ENCODE peak calls at places on chromosomes 6 and 20, in nine cellular contexts. B is HEK293T; G is stimulated activated CD4-positive, alpha-beta T cell treated with anti-CD3 and anti-CD28 coated beads, Interleukin-1b, Interleukin-23, amount 100 ng/mL, for 1 hour; L is nephron progenitor cell; D is astrocyte of the spinal cord; U is RPMI8226; Z is activated CD4-positive, alpha-beta T cell treated with anti-CD3 and anti-CD28 coated beads for 24 hours; V is heart right ventricle; N is H9. X is an unnamed sample.

GRCh38 chr6:74073896-74074295 is 377.9 kb downstream of the CD109 start:
- DNase-seq in B (no peak), G (no peak), L (no peak), D (peak), U (no peak), Z (no peak), V (no peak), N (no peak), X (no peak)

GRCh38 chr6:18154507-18155272 is at the start of gene TPMT:
- DNase-seq in B (no peak), G (no peak), L (peak), D (no peak), U (peak), Z (no peak), V (peak), N (no peak), X (no peak)

GRCh38 chr6:151388997-151389639 is 2.2 kb downstream of the ZBTB2 start:
- DNase-seq in B (no peak), G (no peak), L (no peak), D (no peak), U (peak), Z (no peak), V (no peak), N (no peak), X (no peak)

GRCh38 chr6:67896476-67896875 is 738.6 kb upstream of the ADGRB3 start:
- DNase-seq in B (no peak), G (no peak), L (no peak), D (no peak), U (no peak), Z (no peak), V (no peak), N (no peak), X (peak)

GRCh38 chr20:6632187-6632586 is 135.3 kb upstream of the BMP2 start:
- DNase-seq in B (no peak), G (no peak), L (no peak), D (peak), U (peak), Z (no peak), V (peak), N (no peak), X (peak)

GRCh38 chr6:45965007-45965406 is 50.7 kb downstream of the CLIC5 start:
- DNase-seq in B (no peak), G (no peak), L (no peak), D (peak), U (no peak), Z (no peak), V (no peak), N (no peak), X (no peak)

GRCh38 chr20:37542281-37542680 is 14.6 kb upstream of the BLCAP start:
- DNase-seq in B (no peak), G (no peak), L (no peak), D (no peak), U (no peak), Z (no peak), V (no peak), N (no peak), X (no peak)

GRCh38 chr6:30748851-30749540 is 4.6 kb upstream of the IER3 start:
- DNase-seq in B (no peak), G (no peak), L (no peak), D (no peak), U (no peak), Z (no peak), V (no peak), N (no peak), X (no peak)

GRCh38 chr20:10513931-10514575 is 78.9 kb downstream of the SLX4IP start:
- DNase-seq in B (no peak), G (no peak), L (no peak), D (no peak), U (no peak), Z (no peak), V (no peak), N (no peak), X (peak)

GRCh38 chr20:63085087-63085861 is 78.5 kb upstream of the BHLHE23 start:
- DNase-seq in B (no peak), G (no peak), L (no peak), D (no peak), U (no peak), Z (no peak), V (peak), N (peak), X (no peak)

GRCh38 chr6:157813191-157813590 is 9.9 kb upstream of the SNX9 start:
- DNase-seq in B (no peak), G (no peak), L (no peak), D (peak), U (no peak), Z (no peak), V (peak), N (no peak), X (peak)

GRCh38 chr6:108368431-108369030 is 73.7 kb downstream of the AFG1L start:
- DNase-seq in B (no peak), G (no peak), L (no peak), D (no peak), U (no peak), Z (no peak), V (no peak), N (no peak), X (no peak)

GRCh38 chr6:31764239-31764638 is 1.8 kb downstream of the SAPCD1 start:
- DNase-seq in B (no peak), G (no peak), L (no peak), D (no peak), U (no peak), Z (no peak), V (no peak), N (no peak), X (no peak)

GRCh38 chr6:109008537-109008950 is 86.1 kb downstream of the SESN1 start:
- DNase-seq in B (no peak), G (no peak), L (no peak), D (no peak), U (no peak), Z (no peak), V (no peak), N (no peak), X (no peak)

GRCh38 chr6:30766461-30767157 is 22.3 kb upstream of the IER3 start:
- DNase-seq in B (no peak), G (no peak), L (no peak), D (no peak), U (no peak), Z (no peak), V (no peak), N (no peak), X (no peak)

GRCh38 chr6:168648240-168648639 is 207.3 kb downstream of the SMOC2 start:
- DNase-seq in B (no peak), G (no peak), L (no peak), D (no peak), U (no peak), Z (no peak), V (no peak), N (no peak), X (no peak)

GRCh38 chr6:148044261-148044731 is 298.3 kb upstream of the SASH1 start:
- DNase-seq in B (no peak), G (no peak), L (no peak), D (peak), U (no peak), Z (no peak), V (no peak), N (no peak), X (no peak)

GRCh38 chr6:30495993-30496392 is 6.7 kb downstream of the HLA-E start:
- DNase-seq in B (no peak), G (no peak), L (no peak), D (no peak), U (no peak), Z (no peak), V (no peak), N (no peak), X (no peak)

GRCh38 chr6:103784117-103784516 is 1075.6 kb downstream of the HACE1 start:
- DNase-seq in B (no peak), G (no peak), L (no peak), D (no peak), U (no peak), Z (no peak), V (no peak), N (no peak), X (no peak)

GRCh38 chr6:101281266-101281665 is 112.2 kb upstream of the GRIK2 start:
- DNase-seq in B (no peak), G (no peak), L (no peak), D (no peak), U (no peak), Z (no peak), V (no peak), N (no peak), X (no peak)

GRCh38 chr6:158631678-158632537 is 12.6 kb downstream of the DYNLT1 start:
- DNase-seq in B (no peak), G (no peak), L (no peak), D (peak), U (no peak), Z (no peak), V (peak), N (no peak), X (peak)

GRCh38 chr20:48910360-48910781 is 11.1 kb upstream of the ARFGEF2 start:
- DNase-seq in B (no peak), G (no peak), L (no peak), D (peak), U (peak), Z (no peak), V (no peak), N (no peak), X (no peak)

GRCh38 chr6:143806282-143807102 is 36.6 kb upstream of the LTV1 start:
- DNase-seq in B (no peak), G (peak), L (no peak), D (peak), U (no peak), Z (peak), V (no peak), N (no peak), X (peak)

GRCh38 chr6:135880066-135880972 is 28.8 kb downstream of the PDE7B start:
- DNase-seq in B (no peak), G (no peak), L (no peak), D (peak), U (no peak), Z (peak), V (no peak), N (no peak), X (peak)

GRCh38 chr6:73954843-73955242 is 258.8 kb downstream of the CD109 start:
- DNase-seq in B (no peak), G (no peak), L (no peak), D (no peak), U (no peak), Z (no peak), V (no peak), N (no peak), X (peak)

GRCh38 chr6:170174124-170174770 is 116.6 kb downstream of the DLL1 start:
- DNase-seq in B (no peak), G (no peak), L (no peak), D (no peak), U (peak), Z (no peak), V (no peak), N (peak), X (peak)

GRCh38 chr6:166625356-166625755 is 1.7 kb downstream of the RPS6KA2 start:
- DNase-seq in B (no peak), G (no peak), L (no peak), D (peak), U (no peak), Z (no peak), V (no peak), N (no peak), X (no peak)

GRCh38 chr6:15429146-15430110 is 183.6 kb downstream of the JARID2 start:
- DNase-seq in B (no peak), G (no peak), L (no peak), D (peak), U (no peak), Z (no peak), V (no peak), N (no peak), X (peak)

GRCh38 chr6:105609375-105609991 is 206.6 kb upstream of the PREP start:
- DNase-seq in B (no peak), G (no peak), L (no peak), D (peak), U (no peak), Z (no peak), V (peak), N (no peak), X (no peak)

GRCh38 chr6:156994215-156995076 is 217.3 kb downstream of the ARID1B start:
- DNase-seq in B (peak), G (no peak), L (no peak), D (no peak), U (no peak), Z (no peak), V (no peak), N (no peak), X (no peak)

GRCh38 chr20:64077876-64078551 is 1.3 kb downstream of the RGS19 start:
- DNase-seq in B (no peak), G (no peak), L (no peak), D (no peak), U (no peak), Z (no peak), V (no peak), N (no peak), X (peak)

GRCh38 chr6:45032426-45032825 is 295.7 kb upstream of the RUNX2 start:
- DNase-seq in B (no peak), G (no peak), L (no peak), D (no peak), U (no peak), Z (no peak), V (no peak), N (no peak), X (no peak)

GRCh38 chr6:111105578-111105977 is 18.3 kb downstream of the SLC16A10 start:
- DNase-seq in B (no peak), G (no peak), L (no peak), D (peak), U (peak), Z (peak), V (peak), N (no peak), X (peak)

GRCh38 chr6:144673807-144674206 is 388.7 kb downstream of the UTRN start:
- DNase-seq in B (no peak), G (no peak), L (no peak), D (no peak), U (no peak), Z (no peak), V (no peak), N (no peak), X (no peak)

GRCh38 chr20:53040678-53041674 is 68.8 kb downstream of the TSHZ2 start:
- DNase-seq in B (no peak), G (no peak), L (no peak), D (no peak), U (peak), Z (no peak), V (peak), N (no peak), X (peak)

GRCh38 chr6:169646906-169647567 is 54.8 kb downstream of the WDR27 start:
- DNase-seq in B (no peak), G (no peak), L (no peak), D (no peak), U (peak), Z (no peak), V (no peak), N (peak), X (no peak)

GRCh38 chr6:15441215-15441868 is 195.5 kb downstream of the JARID2 start:
- DNase-seq in B (peak), G (no peak), L (peak), D (peak), U (peak), Z (no peak), V (no peak), N (peak), X (peak)

X was measured in myocyte.